ENCODE peak calls at places on chromosome X, in ten cellular contexts. X is IMR-90; Y is PC-3; U is NT2/D1; M is effector memory CD4-positive, alpha-beta T cell; L is kidney epithelial cell; C is AG04450; R is left ventricle myocardium inferior; H is neural progenitor cell; Z is astrocyte. O is an unnamed sample. For H3K27me3, the result is how much of the 10 kb centered on the place peaks cover.

GRCh38 chrX:79524642-79525041 is 157.5 kb upstream of the ITM2A start:
- DNase-seq in X (no peak), Y (peak), U (no peak), M (no peak), L (no peak), C (no peak), R (no peak), H (peak), Z (no peak), O (no peak)

GRCh38 chrX:102077426-102077825 is 48.1 kb upstream of the TCEAL2 start:
- DNase-seq in X (no peak), Y (no peak), U (no peak), M (no peak), L (no peak), C (no peak), R (no peak), H (no peak), Z (no peak), O (no peak)

GRCh38 chrX:78131117-78131516 is 8.3 kb downstream of the TAF9B start:
- DNase-seq in X (no peak), Y (no peak), U (no peak), M (no peak), L (no peak), C (no peak), R (no peak), H (no peak), Z (no peak), O (no peak)

GRCh38 chrX:86237482-86237881 is 89.2 kb downstream of the DACH2 start:
- DNase-seq in X (no peak), Y (no peak), U (no peak), M (no peak), L (no peak), C (no peak), R (no peak), H (no peak), Z (no peak), O (no peak)

GRCh38 chrX:47467106-47467505 is 15.9 kb downstream of the ZNF41 start:
- DNase-seq in X (no peak), Y (no peak), U (no peak), M (no peak), L (no peak), C (no peak), R (no peak), H (no peak), Z (no peak), O (no peak)

GRCh38 chrX:129617420-129617819 is 37.3 kb downstream of the APLN start:
- DNase-seq in X (no peak), Y (no peak), U (no peak), M (no peak), L (no peak), C (no peak), R (no peak), H (no peak), Z (no peak), O (no peak)

GRCh38 chrX:24561121-24561520 is 86.0 kb downstream of the PCYT1B start:
- DNase-seq in X (peak), Y (peak), U (no peak), M (no peak), L (no peak), C (no peak), R (no peak), H (peak), Z (no peak), O (no peak)

GRCh38 chrX:3516051-3516541 is 169.6 kb upstream of the MXRA5 start:
- DNase-seq in X (peak), Y (no peak), U (no peak), M (no peak), L (no peak), C (no peak), R (no peak), H (no peak), Z (peak), O (no peak)

GRCh38 chrX:1686642-1687041 is 71.8 kb downstream of the ASMT start:
- DNase-seq in X (no peak), Y (no peak), U (no peak), M (no peak), L (no peak), C (no peak), R (no peak), H (no peak), Z (peak), O (no peak)

DNA sequence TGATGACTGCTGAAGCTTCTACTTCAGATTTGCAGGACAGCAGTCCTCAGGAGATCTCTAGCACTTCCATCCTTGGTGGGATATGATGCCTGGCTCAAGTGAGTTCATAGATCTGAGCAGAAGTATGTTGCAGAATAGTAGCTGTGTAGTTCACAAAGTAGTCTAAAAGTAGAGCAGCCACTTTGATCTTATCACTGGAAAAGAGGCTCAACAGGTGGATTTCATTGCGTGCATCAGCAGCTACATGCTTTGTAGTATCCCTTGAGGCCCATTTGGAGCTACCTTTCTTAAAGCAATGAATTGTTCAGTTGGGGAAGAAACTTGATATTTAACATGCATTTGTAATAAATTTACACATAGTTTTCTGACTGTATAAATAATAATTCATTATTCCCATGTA is 29.9 kb downstream of the BEX3 start:
- DNase-seq in X (no peak), Y (no peak), U (no peak), M (no peak), L (no peak), C (no peak), R (no peak), H (no peak), Z (no peak), O (no peak)
- H3K4me3 ChIP-seq in X (no peak), Y (no peak), U (no peak), M (no peak), L (no peak), C (no peak), R (no peak), H (no peak), Z (no peak), O (no peak)

GRCh38 chrX:69119122-69119521 is 46.1 kb downstream of the PJA1 start:
- DNase-seq in X (no peak), Y (no peak), U (no peak), M (no peak), L (no peak), C (no peak), R (no peak), H (no peak), Z (no peak), O (no peak)

GRCh38 chrX:69123481-69123880 is 41.8 kb downstream of the PJA1 start:
- DNase-seq in X (no peak), Y (no peak), U (no peak), M (no peak), L (no peak), C (no peak), R (no peak), H (no peak), Z (no peak), O (no peak)

GRCh38 chrX:69120476-69120875 is 44.8 kb downstream of the PJA1 start:
- DNase-seq in X (no peak), Y (no peak), U (no peak), M (no peak), L (no peak), C (no peak), R (no peak), H (no peak), Z (no peak), O (no peak)

GRCh38 chrX:69124108-69124507 is 41.1 kb downstream of the PJA1 start:
- DNase-seq in X (peak), Y (peak), U (no peak), M (no peak), L (no peak), C (peak), R (no peak), H (no peak), Z (peak), O (no peak)

GRCh38 chrX:69121321-69122000 is 43.8 kb downstream of the PJA1 start:
- DNase-seq in X (no peak), Y (no peak), U (no peak), M (no peak), L (no peak), C (no peak), R (no peak), H (no peak), Z (no peak), O (no peak)
- H3K27me3 ChIP-seq in X (under half), Y (under half), U (under half), M (under half), L (under half), C (under half), R (under half), H (under half), Z (under half), O (under half)

DNA sequence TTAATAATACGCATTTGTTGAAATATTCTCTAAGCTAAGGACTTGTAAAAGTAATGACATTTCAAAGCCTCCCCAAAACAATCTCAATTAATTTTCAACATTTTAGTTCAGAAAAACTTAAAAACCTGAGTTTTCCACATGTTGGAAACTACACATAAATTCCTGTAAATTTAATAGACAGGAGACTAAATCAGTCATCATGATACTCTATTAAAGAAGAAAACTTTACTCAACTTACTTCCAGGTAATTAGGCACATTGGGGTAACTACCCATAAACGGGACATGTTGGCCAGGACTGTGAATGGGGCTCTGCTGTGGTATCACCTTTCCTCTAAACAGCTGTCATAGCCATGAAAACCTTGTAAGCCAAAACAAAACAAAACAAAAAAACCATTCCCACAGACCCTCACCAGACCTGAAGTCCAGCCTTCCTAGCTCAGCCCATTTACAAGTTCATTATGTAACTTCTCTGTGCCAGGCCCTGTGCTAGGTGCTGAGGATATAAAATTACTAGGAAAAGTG is 96.4 kb upstream of the SMIM10 start:
- DNase-seq in X (no peak), Y (no peak), U (no peak), M (no peak), L (no peak), C (no peak), R (no peak), H (no peak), Z (no peak), O (no peak)
- H3K4me3 ChIP-seq in X (no peak), Y (no peak), U (no peak), M (no peak), L (no peak), C (no peak), R (no peak), H (no peak), Z (no peak), O (no peak)

DNA sequence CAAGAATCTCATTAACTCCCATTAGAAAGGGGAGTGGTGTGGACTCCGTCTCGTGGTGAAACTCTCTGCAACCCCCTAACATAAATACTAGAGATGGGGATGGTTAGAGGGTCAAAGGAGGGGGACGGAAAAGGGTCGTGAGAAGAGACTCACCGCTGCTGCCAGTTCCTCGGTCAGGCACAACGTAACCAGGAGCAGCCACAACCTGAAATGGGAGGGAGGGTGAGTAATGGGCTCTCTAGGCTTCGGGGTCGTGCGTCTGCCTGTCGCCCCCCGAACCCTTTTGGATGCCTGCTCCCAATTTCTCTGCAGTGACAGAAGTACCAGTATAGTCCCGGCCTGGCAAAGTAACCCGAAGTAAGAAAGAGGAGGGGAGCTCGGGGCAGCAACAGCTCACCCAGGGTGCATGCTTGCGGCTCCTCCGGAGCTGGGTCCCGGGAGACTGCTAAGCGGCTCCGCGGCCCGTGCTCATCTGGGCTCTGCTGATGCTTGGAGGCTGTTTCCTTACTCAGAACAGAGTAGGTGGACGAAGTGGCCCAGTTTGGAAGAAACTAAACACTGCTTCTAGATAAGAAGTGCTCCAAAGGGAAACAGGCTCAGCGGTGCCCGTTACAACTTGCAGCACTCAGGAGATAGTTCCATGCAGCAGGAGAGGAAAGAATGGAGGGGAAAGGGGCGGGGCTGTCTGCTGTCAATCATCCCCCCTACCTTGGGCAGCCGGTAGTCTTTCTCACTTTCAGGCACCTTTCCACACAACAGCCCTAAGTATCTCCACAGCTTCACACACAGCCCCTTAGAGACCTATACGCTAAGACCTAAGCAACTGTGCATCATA is at the start of gene COL4A6:
- DNase-seq in X (no peak), Y (no peak), U (peak), M (no peak), L (no peak), C (no peak), R (no peak), H (peak), Z (no peak), O (peak)
- H3K27me3 ChIP-seq in X (under half), Y (under half), U (under half), M (under half), L (under half), C (under half), R (under half), H (under half), Z (under half), O (under half)

GRCh38 chrX:66163849-66164401 is at the start of gene HEPH:
- DNase-seq in X (peak), Y (no peak), U (peak), M (no peak), L (no peak), C (peak), R (no peak), H (peak), Z (peak), O (no peak)
- H3K4me3 ChIP-seq in X (peak), Y (no peak), U (peak), M (no peak), L (no peak), C (peak), R (peak), H (peak), Z (peak), O (peak)